ENCODE peak calls at places on chromosome 5, in seven cellular contexts. I is CD8-positive, alpha-beta T cell; P is heart right ventricle; X is pancreas; C is stomach; B is colonic mucosa; M is Peyer's patch. A is an unnamed sample. For H3K9me3 and H3K4me1, the result is how much of the 10 kb centered on the place peaks cover.

GRCh38 chr5:113487779-113488644 is at the start of gene MCC:
- DNase-seq in M (no peak), P (peak), X (peak), C (peak), B (peak), I (no peak), A (peak)

GRCh38 chr5:6201626-6202025 is 176.7 kb downstream of the MED10 start:
- DNase-seq in C (no peak), P (no peak), I (no peak), B (no peak), M (no peak), X (no peak), A (no peak)

GRCh38 chr5:10034008-10034407 is 215.7 kb downstream of the ATPSCKMT start:
- DNase-seq in B (no peak), I (no peak), X (no peak), M (no peak), P (peak), C (no peak), A (no peak)

GRCh38 chr5:131812371-131813160 is 15.7 kb upstream of the FNIP1 start:
- DNase-seq in C (no peak), I (no peak), B (no peak), X (no peak), P (no peak), M (no peak), A (no peak)

GRCh38 chr5:10831416-10831815 is 70.4 kb upstream of the DAP start:
- DNase-seq in X (no peak), P (no peak), M (no peak), I (no peak), B (no peak), C (no peak), A (no peak)

GRCh38 chr5:151014680-151015343 is 5.6 kb upstream of the GPX3 start:
- DNase-seq in X (no peak), I (no peak), P (no peak), M (no peak), B (no peak), C (no peak), A (no peak)

GRCh38 chr5:120413706-120414105 is 50.4 kb upstream of the PRR16 start:
- DNase-seq in X (no peak), I (no peak), C (no peak), M (no peak), P (no peak), B (no peak), A (no peak)

GRCh38 chr5:83474170-83474796 is 2.7 kb downstream of the VCAN start:
- DNase-seq in P (peak), X (peak), I (no peak), B (peak), C (peak), M (no peak), A (peak)

GRCh38 chr5:153784277-153784676 is 254.4 kb downstream of the FAM114A2 start:
- DNase-seq in C (no peak), M (no peak), P (no peak), I (no peak), B (no peak), X (no peak), A (no peak)

GRCh38 chr5:132334812-132335211 is 34.7 kb upstream of the SLC22A5 start:
- DNase-seq in M (no peak), P (no peak), I (no peak), C (no peak), X (no peak), B (no peak), A (no peak)

GRCh38 chr5:61731267-61731945 is 399.3 kb downstream of the ZSWIM6 start:
- DNase-seq in B (no peak), X (no peak), P (no peak), I (no peak), C (no peak), M (no peak), A (no peak)

GRCh38 chr5:61732796-61733195 is 400.7 kb downstream of the ZSWIM6 start:
- DNase-seq in X (no peak), P (no peak), M (no peak), B (no peak), C (no peak), I (no peak), A (no peak)

GRCh38 chr5:61734001-61734400 is 401.9 kb downstream of the ZSWIM6 start:
- DNase-seq in B (no peak), M (no peak), P (no peak), I (no peak), X (no peak), C (no peak), A (no peak)

GRCh38 chr5:61732376-61732775 is 400.3 kb downstream of the ZSWIM6 start:
- DNase-seq in I (no peak), B (no peak), P (no peak), X (no peak), M (no peak), C (no peak), A (no peak)

DNA sequence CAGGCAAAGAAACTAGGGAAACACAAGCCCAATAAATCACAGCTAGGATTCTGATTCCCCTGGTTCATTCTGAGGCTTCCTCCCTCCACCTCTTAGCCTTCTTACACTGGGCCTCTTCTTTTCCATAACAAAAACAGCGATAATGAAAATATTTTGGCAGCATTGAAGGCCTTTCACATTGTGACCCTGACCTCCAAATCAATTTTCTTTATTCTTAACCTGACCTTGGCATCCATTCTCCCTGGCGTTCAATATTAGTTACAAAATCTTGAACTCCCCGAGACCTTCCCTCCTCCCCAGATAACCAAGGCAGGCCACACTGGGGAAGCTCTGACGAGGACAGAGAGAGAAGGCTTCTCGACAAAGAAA is 399.9 kb downstream of the ZSWIM6 start:
- DNase-seq in B (no peak), P (no peak), X (no peak), I (no peak), C (no peak), M (no peak), A (no peak)
- H3K9me3 ChIP-seq in B (under half), P (under half), X (under half), I (under half), C (under half), M (under half), A (under half)

GRCh38 chr5:22057012-22057411 is 796.1 kb downstream of the CDH12 start:
- DNase-seq in I (no peak), C (no peak), P (no peak), B (no peak), X (no peak), M (no peak), A (no peak)

GRCh38 chr5:22063717-22064116 is 789.4 kb downstream of the CDH12 start:
- DNase-seq in M (no peak), I (no peak), X (no peak), B (no peak), P (no peak), C (no peak), A (no peak)

DNA sequence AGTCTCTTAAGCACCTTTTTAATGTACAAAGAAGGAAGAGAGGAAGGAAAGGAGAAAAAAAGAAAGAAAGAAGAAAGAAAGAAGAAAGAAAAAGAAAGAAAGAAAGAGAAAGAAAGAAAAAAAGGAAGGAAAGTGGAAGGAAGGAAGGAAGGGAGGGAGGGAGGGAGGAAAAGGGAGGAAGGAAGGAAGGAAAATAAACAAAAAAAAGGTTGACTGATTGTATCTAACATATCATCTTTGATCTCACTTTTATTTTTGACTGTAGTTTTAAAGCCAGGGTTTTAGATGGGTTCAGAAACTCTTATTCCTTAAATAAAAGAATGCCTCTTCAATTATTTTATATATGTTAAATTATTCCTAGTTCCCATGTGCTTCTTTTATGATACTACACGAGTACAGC is 794.5 kb downstream of the CDH12 start:
- DNase-seq in M (no peak), I (no peak), X (no peak), C (no peak), B (no peak), P (no peak), A (no peak)
- H3K4me3 ChIP-seq in M (no peak), I (no peak), X (no peak), C (no peak), B (no peak), P (no peak), A (no peak)

GRCh38 chr5:32165597-32165996 is 8.5 kb downstream of the GOLPH3 start:
- DNase-seq in M (no peak), I (no peak), X (no peak), P (no peak), B (no peak), C (no peak), A (no peak)
- H3K4me1 ChIP-seq in M (under half), I (under half), X (under half), P (half or more), B (under half), C (half or more), A (under half)

GRCh38 chr5:179375966-179376365 is 30.7 kb upstream of the ADAMTS2 start:
- DNase-seq in M (no peak), C (no peak), X (no peak), P (no peak), B (no peak), I (no peak), A (no peak)

GRCh38 chr5:179373101-179373934 is 28.1 kb upstream of the ADAMTS2 start:
- DNase-seq in M (no peak), C (no peak), P (no peak), I (no peak), X (no peak), B (no peak), A (peak)

GRCh38 chr5:179374506-179375235 is 29.4 kb upstream of the ADAMTS2 start:
- DNase-seq in C (no peak), B (no peak), M (no peak), X (no peak), P (no peak), I (no peak), A (peak)

GRCh38 chr5:179375236-179375685 is 30.0 kb upstream of the ADAMTS2 start:
- DNase-seq in M (no peak), P (no peak), I (no peak), C (no peak), X (no peak), B (no peak), A (peak)

GRCh38 chr5:179373961-179374505 is 28.8 kb upstream of the ADAMTS2 start:
- DNase-seq in P (no peak), X (no peak), B (no peak), M (no peak), I (no peak), C (no peak), A (peak)
- H3K9me3 ChIP-seq in P (under half), X (under half), B (under half), M (under half), I (under half), C (under half), A (under half)

DNA sequence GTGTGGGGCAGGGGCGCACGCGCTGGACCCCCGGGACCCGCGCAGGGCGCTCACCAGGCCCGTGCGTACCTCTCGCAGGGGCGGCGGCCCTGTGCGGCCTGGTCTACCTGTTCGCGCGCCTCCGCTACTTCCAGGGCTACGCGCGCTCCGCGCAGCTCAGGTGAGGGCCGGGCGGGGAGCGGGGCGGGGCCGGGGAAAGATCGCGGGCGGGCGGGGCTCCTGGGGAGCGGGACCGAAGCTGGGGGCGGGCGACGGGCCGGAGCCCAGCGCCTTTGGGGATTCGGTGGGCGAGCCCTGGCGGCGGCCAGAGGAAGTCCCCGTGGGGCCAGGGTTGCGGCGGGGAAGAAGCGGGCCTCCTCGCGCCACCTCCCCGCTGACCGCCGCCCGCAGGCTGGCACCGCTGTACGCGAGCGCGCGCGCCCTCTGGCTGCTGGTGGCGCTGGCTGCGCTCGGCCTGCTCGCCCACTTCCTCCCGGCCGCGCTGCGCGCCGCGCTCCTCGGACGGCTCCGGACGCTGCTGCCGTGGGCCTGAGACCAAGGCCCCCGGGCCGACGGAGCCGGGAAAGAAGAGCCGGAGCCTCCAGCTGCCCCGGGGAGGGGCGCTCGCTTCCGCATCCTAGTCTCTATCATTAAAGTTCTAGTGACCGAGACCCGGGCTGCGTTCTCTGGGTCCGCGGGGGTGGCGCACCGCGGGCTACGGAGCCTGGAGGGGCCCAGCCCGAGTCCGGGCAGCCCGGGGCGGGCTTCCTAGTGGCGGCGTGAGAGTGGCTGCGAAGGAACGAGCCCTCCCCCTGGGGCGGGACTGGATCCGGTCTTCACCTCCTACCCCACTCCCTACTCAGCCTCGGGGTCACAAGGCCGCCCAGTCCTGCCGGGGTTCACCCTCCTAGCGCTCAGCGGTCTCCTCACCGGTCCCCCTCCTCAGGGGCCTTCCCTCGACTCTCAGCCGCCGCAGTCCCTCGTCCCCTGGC is 2.4 kb downstream of the LTC4S start:
- DNase-seq in B (peak), P (peak), I (peak), C (peak), M (peak), X (peak), A (peak)
- H3K4me3 ChIP-seq in B (peak), P (peak), I (peak), C (peak), M (peak), X (peak), A (peak)

GRCh38 chr5:23473915-23474679 is 33.3 kb upstream of the PRDM9 start:
- DNase-seq in P (no peak), X (no peak), M (no peak), B (no peak), I (no peak), C (no peak), A (no peak)

GRCh38 chr5:23466401-23466886 is 41.0 kb upstream of the PRDM9 start:
- DNase-seq in M (no peak), C (no peak), X (no peak), B (no peak), I (no peak), P (no peak), A (peak)

GRCh38 chr5:23468658-23469057 is 38.8 kb upstream of the PRDM9 start:
- DNase-seq in X (no peak), I (no peak), C (no peak), B (no peak), P (no peak), M (no peak), A (no peak)
- H3K4me1 ChIP-seq in X (under half), I (under half), C (under half), B (under half), P (under half), M (under half), A (under half)

DNA sequence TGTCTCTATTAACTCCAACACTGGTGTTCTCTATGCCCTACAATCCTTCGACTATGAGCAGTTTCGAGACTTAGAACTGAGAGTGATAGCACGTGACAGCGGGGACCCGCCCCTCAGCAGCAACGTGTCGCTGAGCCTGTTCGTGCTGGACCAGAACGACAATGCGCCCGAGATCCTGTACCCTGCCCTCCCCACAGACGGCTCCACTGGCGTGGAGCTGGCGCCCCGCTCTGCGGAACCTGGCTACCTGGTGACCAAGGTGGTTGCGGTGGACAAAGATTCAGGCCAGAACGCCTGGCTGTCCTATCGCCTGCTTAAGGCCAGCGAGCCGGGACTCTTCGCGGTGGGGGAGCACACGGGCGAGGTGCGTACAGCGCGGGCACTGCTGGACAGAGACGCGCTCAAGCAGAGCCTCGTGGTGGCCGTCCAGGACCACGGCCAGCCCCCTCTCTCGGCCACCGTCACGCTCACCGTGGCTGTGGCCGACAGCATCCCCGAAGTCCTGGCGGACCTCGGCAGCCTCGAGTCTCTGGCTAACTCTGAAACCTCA is 2.0 kb downstream of the PCDHGA11 start:
- DNase-seq in B (no peak), I (no peak), C (no peak), X (no peak), P (no peak), M (no peak), A (no peak)
- H3K9me3 ChIP-seq in B (under half), I (under half), C (half or more), X (under half), P (half or more), M (under half), A (under half)

GRCh38 chr5:15421798-15422456 is 78.1 kb upstream of the FBXL7 start:
- DNase-seq in P (no peak), M (no peak), I (no peak), C (no peak), B (no peak), X (no peak), A (no peak)

GRCh38 chr5:15420201-15420600 is 79.8 kb upstream of the FBXL7 start:
- DNase-seq in C (no peak), M (no peak), P (peak), X (no peak), B (no peak), I (no peak), A (no peak)

GRCh38 chr5:15424769-15425168 is 75.2 kb upstream of the FBXL7 start:
- DNase-seq in I (no peak), B (no peak), P (no peak), C (no peak), X (no peak), M (no peak), A (no peak)

GRCh38 chr5:15425802-15426201 is 74.2 kb upstream of the FBXL7 start:
- DNase-seq in M (no peak), P (no peak), X (no peak), I (no peak), C (no peak), B (no peak), A (no peak)
- H3K4me3 ChIP-seq in M (no peak), P (peak), X (no peak), I (no peak), C (peak), B (no peak), A (no peak)

DNA sequence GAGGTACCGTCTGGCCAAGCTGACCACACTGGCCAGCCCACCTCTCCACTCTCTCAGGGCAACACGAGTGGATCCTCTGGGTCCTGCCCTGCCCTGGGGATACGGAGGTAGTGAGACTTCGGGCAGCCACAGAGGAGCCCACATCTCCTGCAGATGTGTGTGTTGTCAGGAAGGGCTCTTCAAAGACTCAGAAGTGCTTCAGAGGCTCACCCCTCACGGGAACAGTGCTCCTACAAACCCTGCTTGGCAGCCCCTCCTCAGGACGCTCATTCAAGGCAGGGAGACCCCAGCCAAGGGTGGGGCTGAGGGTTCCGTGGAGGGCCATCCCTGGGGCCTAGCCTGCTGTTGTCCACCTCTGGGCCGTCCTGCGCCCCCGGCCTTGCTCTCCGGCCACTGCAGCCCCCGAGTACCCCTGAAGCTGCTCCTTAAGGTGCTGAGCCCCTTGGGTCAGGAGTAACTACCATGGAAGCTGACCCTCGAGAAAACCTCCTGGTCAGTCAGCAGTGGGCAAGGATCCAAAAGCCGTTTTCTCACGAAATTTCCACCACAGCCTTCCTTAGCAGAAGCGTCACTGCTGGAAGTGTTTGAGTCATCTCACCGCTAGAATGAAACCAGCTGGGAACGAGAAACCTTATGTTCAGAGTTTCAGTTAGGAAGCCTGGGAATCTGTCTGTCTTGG is 23.2 kb upstream of the LRRC14B start:
- DNase-seq in P (no peak), I (no peak), M (no peak), B (no peak), C (no peak), X (no peak), A (no peak)
- H3K4me1 ChIP-seq in P (under half), I (under half), M (under half), B (under half), C (under half), X (under half), A (under half)

GRCh38 chr5:166091931-166092330 is 2199.5 kb upstream of the WWC1 start:
- DNase-seq in I (no peak), P (no peak), X (no peak), B (no peak), C (no peak), M (no peak), A (no peak)
- H3K9me3 ChIP-seq in I (under half), P (under half), X (under half), B (under half), C (under half), M (under half), A (under half)

A was measured in Caco-2.